ENCODE peak calls at places on chromosomes 6 and 20, in eight cellular contexts. Y, D, J, M, C, T, O and R are unnamed samples.

GRCh38 chr6:48397887-48398286 is 286.9 kb upstream of the PTCHD4 start:
- DNase-seq in D (no peak), Y (no peak), O (no peak), T (no peak), M (no peak), J (no peak), C (no peak), R (no peak)

GRCh38 chr6:3081965-3082364 is 13.7 kb downstream of the RIPK1 start:
- DNase-seq in O (no peak), J (no peak), D (no peak), Y (no peak), C (no peak), T (no peak), M (no peak), R (no peak)

GRCh38 chr20:39853664-39854063 is 835.4 kb downstream of the MAFB start:
- DNase-seq in O (no peak), T (peak; percentile 63), Y (peak; percentile 89), M (peak; percentile 87), C (peak; percentile 5), J (peak; percentile 55), D (peak; percentile 67), R (no peak)

GRCh38 chr20:38685853-38686473 is 38.3 kb upstream of the SLC32A1 start:
- DNase-seq in M (peak; percentile 21), D (peak; percentile 43), T (peak; percentile 69), Y (peak; percentile 37), O (peak; percentile 74), J (peak; percentile 70), C (no peak), R (no peak)

GRCh38 chr20:25259788-25260254 is 11.9 kb downstream of the PYGB start:
- DNase-seq in C (no peak), O (no peak), M (no peak), D (no peak), T (no peak), J (no peak), Y (no peak), R (no peak)

GRCh38 chr6:6503186-6503585 is 85.3 kb upstream of the LY86 start:
- DNase-seq in Y (no peak), D (no peak), M (no peak), J (no peak), T (no peak), C (no peak), O (no peak), R (no peak)

GRCh38 chr6:100440935-100441334 is 23.8 kb downstream of the SIM1 start:
- DNase-seq in T (no peak), M (no peak), C (no peak), D (no peak), Y (no peak), O (no peak), J (no peak), R (no peak)

GRCh38 chr20:61581825-61582188 is 329.7 kb downstream of the CDH4 start:
- DNase-seq in Y (no peak), M (no peak), J (no peak), T (no peak), O (no peak), C (no peak), D (no peak), R (no peak)

GRCh38 chr6:137882225-137882961 is 15.3 kb downstream of the TNFAIP3 start:
- DNase-seq in J (no peak), Y (peak; percentile 82), M (peak; percentile 61), T (peak; percentile 52), D (no peak), O (no peak), C (no peak), R (no peak)

GRCh38 chr20:43727980-43728590 is 1.3 kb upstream of the GTSF1L start:
- DNase-seq in M (no peak), Y (no peak), J (no peak), O (no peak), T (no peak), D (peak; percentile 37), C (no peak), R (no peak)

GRCh38 chr6:100283288-100283687 is 181.4 kb downstream of the SIM1 start:
- DNase-seq in T (peak; percentile 47), M (peak; percentile 84), C (no peak), O (no peak), Y (peak; percentile 59), D (peak; percentile 36), J (no peak), R (no peak)

GRCh38 chr6:153790048-153790447 is 249.0 kb upstream of the OPRM1 start:
- DNase-seq in T (peak; percentile 92), O (no peak), J (no peak), Y (peak; percentile 98), C (no peak), D (peak; percentile 88), M (peak; percentile 8), R (no peak)

GRCh38 chr20:35976012-35976411 is 7.6 kb downstream of the CNBD2 start:
- DNase-seq in C (no peak), D (no peak), Y (no peak), M (no peak), O (no peak), J (no peak), T (no peak), R (no peak)

GRCh38 chr6:100246206-100246605 is 218.5 kb downstream of the SIM1 start:
- DNase-seq in O (no peak), T (no peak), M (peak; percentile 40), C (no peak), J (no peak), D (no peak), Y (no peak), R (no peak)

DNA sequence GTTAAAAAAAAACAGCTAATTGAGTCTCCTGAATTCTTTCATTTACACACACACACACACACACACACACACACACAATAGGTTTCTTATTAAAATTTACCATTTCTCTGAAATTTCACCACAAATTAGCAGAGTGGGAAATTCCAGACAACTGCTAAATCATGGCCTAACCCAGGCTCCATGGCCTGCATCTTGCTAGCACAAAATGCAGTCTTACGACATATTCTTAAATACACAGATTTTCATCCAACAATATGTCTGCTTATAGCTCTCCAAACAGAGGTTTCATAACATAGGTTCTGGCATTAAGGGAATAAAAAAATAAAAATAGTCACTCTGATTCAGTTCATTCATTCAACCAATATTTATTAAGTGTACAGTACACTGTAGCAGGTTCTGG is 46.9 kb downstream of the SOD2 start:
- DNase-seq in Y (peak; percentile 17), O (no peak), T (peak; percentile 64), M (peak; percentile 71), J (no peak), D (peak; percentile 53), C (no peak), R (no peak)
- TF ChIP-seq CTCF in Y (no peak), O (no peak), T (no peak), M (no peak), J (no peak), D (no peak), C (no peak), R (no peak)

GRCh38 chr6:91560409-91560808 is 973.5 kb upstream of the MAP3K7 start:
- DNase-seq in J (no peak), D (no peak), M (no peak), C (no peak), T (no peak), Y (no peak), O (no peak), R (no peak)
- TF ChIP-seq CTCF in J (no peak), D (no peak), M (no peak), C (no peak), T (no peak), Y (no peak), O (no peak), R (no peak)

GRCh38 chr20:32437391-32438074 is 79.4 kb downstream of the ASXL1 start:
- DNase-seq in C (no peak), J (no peak), Y (no peak), T (no peak), M (no peak), D (no peak), O (no peak), R (no peak)

GRCh38 chr20:32440069-32440757 is 82.1 kb downstream of the ASXL1 start:
- DNase-seq in M (no peak), O (no peak), Y (no peak), J (no peak), T (no peak), C (no peak), D (no peak), R (no peak)

GRCh38 chr20:32438331-32438858 is 80.3 kb downstream of the ASXL1 start:
- DNase-seq in M (no peak), D (no peak), T (no peak), Y (no peak), C (no peak), J (no peak), O (no peak), R (no peak)

GRCh38 chr20:32440758-32441078 is 82.6 kb downstream of the ASXL1 start:
- DNase-seq in O (no peak), C (no peak), M (no peak), T (no peak), D (no peak), Y (no peak), J (no peak), R (no peak)

DNA sequence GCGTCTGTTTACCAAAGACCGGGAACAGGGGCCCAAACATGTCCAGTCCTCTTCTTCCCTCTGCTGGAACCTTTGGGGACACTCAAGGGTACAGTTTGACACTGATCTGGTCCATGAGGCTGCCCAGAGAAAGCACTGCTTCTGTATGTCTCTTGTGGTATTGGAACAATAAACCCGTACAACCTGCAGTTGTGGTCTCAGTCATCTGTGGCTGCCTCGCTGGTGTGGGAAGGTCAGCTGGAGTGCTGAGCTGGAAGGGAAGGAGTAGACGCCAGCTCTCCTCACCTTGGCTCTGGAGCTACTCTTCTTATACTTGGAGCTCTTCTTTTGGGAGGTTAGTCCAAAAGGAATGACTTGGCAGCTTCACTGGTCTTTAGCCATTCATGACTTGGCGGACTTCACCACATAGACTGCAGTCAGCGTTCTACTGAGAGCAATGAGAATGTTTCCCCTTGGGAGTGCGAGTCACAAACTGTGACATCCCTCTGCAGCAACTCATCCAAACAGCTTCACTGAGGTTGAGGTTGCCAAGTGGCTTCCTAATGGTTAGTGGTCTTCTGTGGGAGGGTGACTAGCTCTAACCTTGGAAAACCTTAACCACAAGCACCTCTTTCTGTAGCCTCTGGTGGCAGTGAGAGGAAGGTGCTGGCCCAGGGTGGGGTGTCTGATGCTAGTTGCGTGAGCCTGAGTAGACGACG is 81.2 kb downstream of the ASXL1 start:
- DNase-seq in D (peak; percentile 29), Y (peak; percentile 91), J (no peak), M (peak; percentile 90), O (no peak), T (peak; percentile 44), C (no peak), R (no peak)
- TF ChIP-seq CTCF in D (no peak), Y (peak; percentile 27), J (no peak), M (peak; percentile 19), O (no peak), T (no peak), C (no peak), R (no peak)

DNA sequence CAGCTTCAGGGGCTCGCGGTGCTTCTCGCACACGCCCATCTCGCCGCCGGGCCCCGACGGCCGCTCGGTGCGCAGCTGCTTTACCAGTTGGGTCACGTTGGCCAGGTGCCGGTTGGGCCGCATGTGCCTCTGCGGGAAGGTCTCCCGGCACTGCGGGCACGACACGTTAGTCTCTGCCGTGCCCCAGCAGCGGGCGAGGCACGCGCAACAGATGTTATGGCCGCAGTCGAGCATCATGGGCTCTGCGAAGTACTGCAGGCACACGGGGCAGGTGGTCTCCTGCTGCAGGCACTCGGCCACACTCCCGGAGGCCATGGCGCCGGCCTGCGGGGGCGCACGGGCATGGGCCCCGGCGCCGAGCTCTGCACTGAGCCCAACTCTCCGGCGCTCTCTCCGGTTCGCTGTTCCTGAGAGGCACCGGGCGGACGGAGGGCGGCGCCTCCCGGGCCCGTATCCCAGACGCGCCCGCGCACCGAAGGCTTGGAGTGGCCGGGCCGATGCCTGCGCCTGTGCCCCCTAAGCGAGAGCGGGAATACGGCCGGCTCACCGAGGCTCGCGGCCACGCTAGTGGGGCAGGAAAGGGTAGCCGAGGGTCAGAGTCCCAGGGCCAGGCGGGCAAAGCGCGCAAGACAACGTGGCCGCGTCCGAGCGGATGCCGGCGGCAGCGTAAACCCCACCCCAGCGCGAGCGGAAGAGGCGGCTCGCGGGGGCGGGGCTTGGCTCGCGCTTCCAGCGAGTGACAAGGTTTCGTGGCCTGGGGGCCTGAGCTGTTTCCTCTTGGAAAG is at the start of gene TRIM27:
- DNase-seq in T (peak; percentile 89), M (peak; percentile 81), J (peak; percentile 83), D (peak; percentile 80), Y (peak; percentile 71), C (peak; percentile 63), O (peak; percentile 76), R (peak; percentile 66)
- TF ChIP-seq CTCF in T (no peak), M (no peak), J (no peak), D (no peak), Y (no peak), C (no peak), O (no peak), R (no peak)